ENCODE peak calls at places on chromosome 2, in four cellular contexts. J is mesendoderm, M is left lung, T is AG10803. Y is an unnamed sample.

GRCh38 chr2:241223211-241224067 is 35.0 kb downstream of the ANO7 start:
- DNase-seq in J (no peak), M (peak), T (no peak), Y (no peak)

GRCh38 chr2:239021224-239021623 is 173.3 kb downstream of the TWIST2 start:
- DNase-seq in T (no peak), M (no peak), J (no peak), Y (no peak)

GRCh38 chr2:215828528-215829184 is 184.7 kb downstream of the MREG start:
- DNase-seq in J (peak), M (peak), T (peak), Y (peak)

GRCh38 chr2:137252934-137253333 is 487.6 kb downstream of the THSD7B start:
- DNase-seq in T (peak), M (no peak), J (no peak), Y (no peak)

GRCh38 chr2:218780851-218781690 is 876 bp upstream of the CYP27A1 start:
- DNase-seq in T (no peak), J (no peak), M (no peak), Y (peak)

GRCh38 chr2:226357816-226358215 is 441.8 kb downstream of the IRS1 start:
- DNase-seq in M (no peak), T (no peak), J (no peak), Y (no peak)

GRCh38 chr2:10449838-10450691 is 1.9 kb upstream of the ODC1 start:
- DNase-seq in M (no peak), J (no peak), T (no peak), Y (peak)

GRCh38 chr2:145875011-145875410 is 1355.1 kb upstream of the ZEB2 start:
- DNase-seq in J (no peak), T (no peak), M (no peak), Y (no peak)

GRCh38 chr2:228556707-228557106 is 375.2 kb upstream of the SPHKAP start:
- DNase-seq in M (no peak), T (peak), J (no peak), Y (no peak)

GRCh38 chr2:97726311-97727064 is 13.1 kb downstream of the ZAP70 start:
- DNase-seq in J (no peak), M (no peak), T (peak), Y (no peak)

GRCh38 chr2:98828793-98829371 is 98.0 kb upstream of the MGAT4A start:
- DNase-seq in J (no peak), T (no peak), M (no peak), Y (no peak)

GRCh38 chr2:217905395-217905794 is 97.4 kb downstream of the TNS1 start:
- DNase-seq in T (no peak), M (peak), J (no peak), Y (peak)

GRCh38 chr2:97698530-97698929 is 14.8 kb upstream of the ZAP70 start:
- DNase-seq in M (no peak), T (no peak), J (no peak), Y (no peak)

GRCh38 chr2:9538000-9538507 is 17.6 kb downstream of the ADAM17 start:
- DNase-seq in J (no peak), M (no peak), T (peak), Y (no peak)

GRCh38 chr2:38620282-38620977 is 17.7 kb upstream of the HNRNPLL start:
- DNase-seq in M (no peak), T (peak), J (no peak), Y (no peak)

GRCh38 chr2:111702809-111703196 is 181.2 kb downstream of the ANAPC1 start:
- DNase-seq in M (no peak), T (no peak), J (no peak), Y (no peak)

GRCh38 chr2:112904883-112905282 is 6.1 kb upstream of the IL37 start:
- DNase-seq in T (no peak), M (no peak), J (no peak), Y (no peak)

GRCh38 chr2:1049691-1050090 is 99.0 kb downstream of the SNTG2 start:
- DNase-seq in M (no peak), T (peak), J (no peak), Y (no peak)

GRCh38 chr2:157900203-157900602 is 24.1 kb upstream of the ACVR1 start:
- DNase-seq in M (no peak), J (no peak), T (no peak), Y (no peak)

GRCh38 chr2:86337235-86338099 is at the start of gene REEP1:
- DNase-seq in M (peak), J (peak), T (no peak), Y (peak)

GRCh38 chr2:148704247-148704646 is 59.7 kb downstream of the EPC2 start:
- DNase-seq in T (no peak), M (no peak), J (no peak), Y (no peak)

GRCh38 chr2:84427235-84428138 is 31.6 kb downstream of the SUCLG1 start:
- DNase-seq in M (no peak), T (peak), J (no peak), Y (no peak)

GRCh38 chr2:120254178-120254577 is 1.5 kb downstream of the RALB start:
- DNase-seq in T (no peak), J (no peak), M (no peak), Y (peak)

GRCh38 chr2:71277536-71278103 is 50.7 kb upstream of the PAIP2B start:
- DNase-seq in J (peak), T (peak), M (no peak), Y (peak)

GRCh38 chr2:71452565-71452964 is 796 bp upstream of the DYSF start:
- DNase-seq in J (peak), T (peak), M (peak), Y (peak)

GRCh38 chr2:71672640-71673401 is 219.5 kb downstream of the DYSF start:
- DNase-seq in M (no peak), J (no peak), T (no peak), Y (no peak)

GRCh38 chr2:18630941-18631340 is 41.6 kb upstream of the NT5C1B start:
- DNase-seq in M (no peak), J (no peak), T (peak), Y (no peak)

GRCh38 chr2:180463608-180464007 is 456.5 kb upstream of the CWC22 start:
- DNase-seq in M (no peak), J (no peak), T (no peak), Y (no peak)

GRCh38 chr2:173054466-173054865 is 21.2 kb upstream of the MAP3K20 start:
- DNase-seq in T (peak), J (peak), M (no peak), Y (no peak)

GRCh38 chr2:63424329-63425078 is 163.8 kb downstream of the WDPCP start:
- DNase-seq in T (peak), M (peak), J (peak), Y (peak)

GRCh38 chr2:208033701-208034502 is 8.6 kb upstream of the PLEKHM3 start:
- DNase-seq in J (peak), M (no peak), T (no peak), Y (peak)

GRCh38 chr2:169704160-169704713 is 10.0 kb downstream of the PHOSPHO2 start:
- DNase-seq in M (no peak), J (no peak), T (no peak), Y (no peak)

GRCh38 chr2:163675389-163675788 is 60.4 kb downstream of the FIGN start:
- DNase-seq in J (no peak), M (no peak), T (no peak), Y (no peak)
- H3K4me3 ChIP-seq in J (no peak), M (no peak), T (no peak), Y (no peak)

GRCh38 chr2:55010149-55010591 is 40.1 kb downstream of the RTN4 start:
- DNase-seq in M (no peak), J (peak), T (peak), Y (no peak)
- H3K4me3 ChIP-seq in M (peak), J (no peak), T (peak), Y (no peak)

GRCh38 chr2:204268458-204268857 is 276.8 kb upstream of the PARD3B start:
- DNase-seq in M (no peak), J (no peak), T (peak), Y (no peak)
- H3K4me3 ChIP-seq in M (no peak), J (no peak), T (no peak), Y (no peak)

GRCh38 chr2:121427187-121427689 is 103.4 kb upstream of the RNU4ATAC start:
- DNase-seq in M (no peak), T (no peak), J (no peak), Y (no peak)
- H3K4me3 ChIP-seq in M (no peak), T (no peak), J (no peak), Y (no peak)

DNA sequence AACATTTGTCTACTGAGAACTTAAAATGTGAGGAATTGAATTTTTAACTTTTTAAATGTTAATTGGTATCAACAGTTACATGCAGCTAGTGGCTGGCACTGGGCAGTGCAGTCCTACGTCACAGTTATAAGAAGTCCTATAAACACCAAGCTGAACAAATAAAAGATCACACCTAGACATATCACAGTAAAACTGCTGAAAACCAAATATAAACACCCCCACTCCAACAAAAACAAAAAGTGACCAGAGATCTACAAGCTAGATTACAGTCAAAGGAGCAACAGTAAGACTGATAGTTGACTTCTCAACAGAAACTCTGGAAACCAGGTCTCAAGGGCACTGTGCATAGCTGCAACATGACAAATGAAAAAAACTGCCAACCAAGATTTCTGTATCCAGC is 19.4 kb downstream of the TLK1 start:
- DNase-seq in M (no peak), J (no peak), T (peak), Y (no peak)
- H3K4me3 ChIP-seq in M (no peak), J (no peak), T (no peak), Y (no peak)